ENCODE peak calls at places on chromosome 9, in eight cellular contexts. V is mucosa of descending colon; Y is astrocyte; S is tibial artery; L is CD4-positive, CD25-positive, alpha-beta regulatory T cell; I is ovary; R is left ventricle myocardium inferior; B is heart left ventricle. Q is an unnamed sample.

GRCh38 chr9:105385372-105385985 is 62.4 kb upstream of the FSD1L start:
- DNase-seq in V (no peak), Y (peak; percentile 27), S (no peak), L (no peak), I (peak; percentile 32), R (peak; percentile 20), B (no peak), Q (peak; percentile 16)

GRCh38 chr9:127776195-127776918 is 2.1 kb downstream of the SH2D3C start:
- DNase-seq in V (peak; percentile 64), Y (no peak), S (no peak), L (peak; percentile 55), I (no peak), R (no peak), B (no peak), Q (peak; percentile 70)

GRCh38 chr9:88757406-88758010 is 222.5 kb downstream of the NXNL2 start:
- DNase-seq in V (no peak), Y (no peak), S (no peak), L (no peak), I (no peak), R (no peak), B (no peak), Q (no peak)

GRCh38 chr9:27437652-27438373 is 86.3 kb upstream of the IFNK start:
- DNase-seq in V (no peak), Y (no peak), S (no peak), L (no peak), I (no peak), R (no peak), B (no peak), Q (no peak)

GRCh38 chr9:128847803-128848202 is 18.2 kb upstream of the SPOUT1 start:
- DNase-seq in V (no peak), Y (no peak), S (no peak), L (no peak), I (no peak), R (no peak), B (no peak), Q (no peak)

GRCh38 chr9:22084336-22085035 is 75.4 kb upstream of the CDKN2B start:
- DNase-seq in V (no peak), Y (peak; percentile 99), S (no peak), L (no peak), I (no peak), R (no peak), B (no peak), Q (no peak)

GRCh38 chr9:91043786-91044185 is 242.2 kb downstream of the SYK start:
- DNase-seq in V (no peak), Y (no peak), S (no peak), L (no peak), I (no peak), R (no peak), B (no peak), Q (no peak)

GRCh38 chr9:4197548-4197947 is 102.3 kb downstream of the GLIS3 start:
- DNase-seq in V (no peak), Y (no peak), S (no peak), L (no peak), I (no peak), R (no peak), B (no peak), Q (no peak)

GRCh38 chr9:7976167-7976755 is 176.7 kb upstream of the DMAC1 start:
- DNase-seq in V (no peak), Y (peak; percentile 2), S (no peak), L (peak; percentile 29), I (no peak), R (no peak), B (no peak), Q (no peak)

GRCh38 chr9:126721531-126722098 is 83.2 kb upstream of the ZBTB43 start:
- DNase-seq in V (no peak), Y (no peak), S (no peak), L (no peak), I (no peak), R (no peak), B (no peak), Q (no peak)

GRCh38 chr9:100472725-100473261 is at the start of gene TMEFF1:
- DNase-seq in V (peak; percentile 41), Y (peak; percentile 9), S (no peak), L (no peak), I (peak; percentile 24), R (peak; percentile 23), B (peak; percentile 67), Q (peak; percentile 67)

GRCh38 chr9:27194401-27195091 is 85.5 kb downstream of the TEK start:
- DNase-seq in V (no peak), Y (peak; percentile 85), S (no peak), L (no peak), I (no peak), R (no peak), B (no peak), Q (no peak)

GRCh38 chr9:132579427-132579798 is 3.0 kb upstream of the BARHL1 start:
- DNase-seq in V (no peak), Y (no peak), S (no peak), L (no peak), I (no peak), R (no peak), B (no peak), Q (no peak)

GRCh38 chr9:93947409-93948070 is 7.6 kb downstream of the BARX1 start:
- DNase-seq in V (no peak), Y (no peak), S (no peak), L (no peak), I (no peak), R (no peak), B (peak; percentile 22), Q (no peak)

GRCh38 chr9:93948456-93949072 is 6.6 kb downstream of the BARX1 start:
- DNase-seq in V (no peak), Y (no peak), S (no peak), L (no peak), I (no peak), R (no peak), B (peak; percentile 48), Q (no peak)

GRCh38 chr9:93945400-93946337 is 9.5 kb downstream of the BARX1 start:
- DNase-seq in V (peak; percentile 52), Y (no peak), S (no peak), L (no peak), I (no peak), R (no peak), B (peak; percentile 61), Q (no peak)

GRCh38 chr9:93944011-93944410 is 11.1 kb downstream of the BARX1 start:
- DNase-seq in V (no peak), Y (no peak), S (no peak), L (no peak), I (no peak), R (no peak), B (peak; percentile 30), Q (no peak)

DNA sequence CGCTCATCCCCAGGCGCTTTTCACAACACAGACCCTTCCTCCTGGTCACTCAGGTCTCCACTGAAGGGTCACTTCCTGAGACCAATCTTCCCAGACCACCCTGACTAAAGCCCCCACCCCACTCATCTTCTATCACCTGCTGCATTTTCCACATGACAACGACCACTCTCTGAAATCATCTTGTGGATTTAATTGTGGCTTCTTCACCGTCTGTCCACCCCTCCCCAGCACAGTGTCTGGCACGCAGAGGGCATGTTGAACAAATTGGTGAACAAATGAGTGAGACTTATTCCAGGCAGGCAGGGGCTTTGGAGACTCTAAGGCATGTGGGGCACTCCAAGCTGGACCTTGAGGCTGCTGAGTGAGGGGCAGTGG is 8.8 kb downstream of the BARX1 start:
- DNase-seq in V (no peak), Y (no peak), S (no peak), L (no peak), I (no peak), R (no peak), B (peak; percentile 11), Q (no peak)
- H3K4me1 ChIP-seq in V (peaks cover 5% of the 10 kb centered on the region), Y (no peaks in the 10 kb centered on the region), S (no peaks in the 10 kb centered on the region), L (peaks cover 19% of the 10 kb centered on the region), I (peaks cover 3% of the 10 kb centered on the region), R (peaks cover 31% of the 10 kb centered on the region), B (peaks cover 16% of the 10 kb centered on the region), Q (peaks cover 18% of the 10 kb centered on the region)

DNA sequence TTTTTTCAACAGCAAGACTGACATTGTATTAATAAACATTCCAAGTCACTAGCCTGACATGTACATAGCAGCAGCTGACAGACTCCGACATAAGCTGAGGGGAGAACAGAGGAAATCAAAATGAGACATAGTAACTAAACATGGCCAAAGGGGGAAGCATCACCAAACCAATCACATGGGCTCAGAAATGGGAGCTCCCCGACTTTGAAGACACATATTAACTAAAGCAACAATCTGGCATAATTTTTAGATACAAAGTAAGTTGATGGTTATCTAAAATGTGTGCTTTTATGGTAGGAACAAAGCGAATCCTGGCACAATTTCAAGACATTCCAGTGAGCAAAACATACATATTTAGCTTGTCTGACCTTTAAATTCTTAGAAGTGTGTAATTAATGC is 156.8 kb downstream of the MAPKAP1 start:
- DNase-seq in V (no peak), Y (peak; percentile 76), S (no peak), L (no peak), I (no peak), R (no peak), B (no peak), Q (no peak)
- H3K4me1 ChIP-seq in V (peaks cover 7% of the 10 kb centered on the region), Y (peaks cover 30% of the 10 kb centered on the region), S (no peaks in the 10 kb centered on the region), L (no peaks in the 10 kb centered on the region), I (peaks cover 29% of the 10 kb centered on the region), R (peaks cover 73% of the 10 kb centered on the region), B (peaks cover 51% of the 10 kb centered on the region), Q (peaks cover 27% of the 10 kb centered on the region)

DNA sequence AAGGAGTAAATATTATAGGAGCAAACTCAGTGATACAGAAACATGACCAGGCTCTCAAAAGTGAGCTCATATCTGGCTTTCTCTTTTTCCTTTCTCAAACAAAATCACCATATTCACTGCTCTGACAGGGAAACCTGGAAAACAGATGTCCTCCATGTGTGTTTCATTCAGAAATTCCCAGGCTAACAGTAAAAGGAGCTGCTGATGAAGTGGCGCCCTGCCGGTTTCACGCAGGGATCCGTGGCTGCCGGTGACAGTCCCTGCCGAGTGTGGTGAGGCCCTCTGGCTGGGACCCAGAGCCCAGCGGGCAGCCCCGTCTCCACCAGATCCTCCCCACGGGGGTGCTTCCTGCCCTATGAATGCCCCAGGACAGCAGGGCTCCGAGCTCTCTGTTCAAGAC is 208.1 kb downstream of the GNA14 start:
- DNase-seq in V (no peak), Y (peak; percentile 51), S (no peak), L (no peak), I (no peak), R (no peak), B (peak; percentile 58), Q (no peak)
- H3K4me1 ChIP-seq in V (no peaks in the 10 kb centered on the region), Y (peaks cover 20% of the 10 kb centered on the region), S (no peaks in the 10 kb centered on the region), L (no peaks in the 10 kb centered on the region), I (peaks cover 3% of the 10 kb centered on the region), R (no peaks in the 10 kb centered on the region), B (peaks cover 7% of the 10 kb centered on the region), Q (no peaks in the 10 kb centered on the region)

GRCh38 chr9:81596671-81597426 is 92.5 kb downstream of the TLE1 start:
- DNase-seq in V (no peak), Y (no peak), S (no peak), L (no peak), I (no peak), R (no peak), B (no peak), Q (no peak)

GRCh38 chr9:81594415-81594814 is 94.9 kb downstream of the TLE1 start:
- DNase-seq in V (no peak), Y (no peak), S (no peak), L (no peak), I (no peak), R (no peak), B (no peak), Q (no peak)

GRCh38 chr9:81592890-81593271 is 96.5 kb downstream of the TLE1 start:
- DNase-seq in V (peak; percentile 79), Y (no peak), S (peak; percentile 79), L (no peak), I (peak; percentile 37), R (peak; percentile 36), B (peak; percentile 75), Q (peak; percentile 73)

GRCh38 chr9:81597749-81598497 is 91.4 kb downstream of the TLE1 start:
- DNase-seq in V (no peak), Y (no peak), S (no peak), L (no peak), I (no peak), R (no peak), B (no peak), Q (no peak)

GRCh38 chr9:81595887-81596558 is 93.3 kb downstream of the TLE1 start:
- DNase-seq in V (no peak), Y (no peak), S (no peak), L (no peak), I (no peak), R (no peak), B (no peak), Q (no peak)
- H3K4me1 ChIP-seq in V (peaks cover 16% of the 10 kb centered on the region), Y (peaks cover 13% of the 10 kb centered on the region), S (no peaks in the 10 kb centered on the region), L (no peaks in the 10 kb centered on the region), I (peaks cover 1% of the 10 kb centered on the region), R (peaks cover 50% of the 10 kb centered on the region), B (peaks cover 55% of the 10 kb centered on the region), Q (peaks cover 40% of the 10 kb centered on the region)